ENCODE peak calls at places on chromosomes 5 and 9, in five cellular contexts. K, P, G, E and V are unnamed samples.

GRCh38 chr5:181159286-181160143 is 12.1 kb downstream of the OR2V2 start:
- DNase-seq in K (peak), P (peak), G (peak), E (peak), V (peak)

GRCh38 chr5:13708432-13708831 is 236.1 kb downstream of the DNAH5 start:
- DNase-seq in K (no peak), P (peak), G (no peak), E (no peak), V (no peak)

GRCh38 chr9:134655101-134655500 is 13.5 kb downstream of the COL5A1 start:
- DNase-seq in K (no peak), P (no peak), G (no peak), E (no peak), V (no peak)

GRCh38 chr5:16540421-16540820 is 74.8 kb upstream of the ZNF622 start:
- DNase-seq in K (no peak), P (no peak), G (peak), E (no peak), V (no peak)

GRCh38 chr9:98037362-98037761 is 19.2 kb upstream of the NANS start:
- DNase-seq in K (no peak), P (no peak), G (peak), E (no peak), V (no peak)

GRCh38 chr9:83708515-83709158 is 879 bp upstream of the UBQLN1 start:
- DNase-seq in K (peak), P (no peak), G (peak), E (peak), V (peak)

GRCh38 chr9:13552606-13553215 is 273.2 kb upstream of the MPDZ start:
- DNase-seq in K (no peak), P (no peak), G (no peak), E (no peak), V (no peak)

GRCh38 chr5:81232449-81233079 is 558 bp upstream of the CKMT2 start:
- DNase-seq in K (no peak), P (no peak), G (peak), E (peak), V (no peak)

GRCh38 chr5:172866802-172867748 is 33.0 kb downstream of the ERGIC1 start:
- DNase-seq in K (peak), P (no peak), G (no peak), E (no peak), V (no peak)

GRCh38 chr9:6686396-6686795 is 40.9 kb upstream of the GLDC start:
- DNase-seq in K (peak), P (no peak), G (peak), E (no peak), V (no peak)

GRCh38 chr9:6687180-6687579 is 41.7 kb upstream of the GLDC start:
- DNase-seq in K (no peak), P (no peak), G (no peak), E (no peak), V (no peak)

GRCh38 chr9:6692433-6692832 is 46.9 kb upstream of the GLDC start:
- DNase-seq in K (no peak), P (no peak), G (no peak), E (no peak), V (no peak)

GRCh38 chr9:6692891-6693361 is 47.4 kb upstream of the GLDC start:
- DNase-seq in K (peak), P (no peak), G (no peak), E (no peak), V (no peak)

GRCh38 chr9:6689893-6690634 is 44.5 kb upstream of the GLDC start:
- DNase-seq in K (no peak), P (no peak), G (no peak), E (no peak), V (no peak)
- H3K27ac ChIP-seq in K (no peak), P (no peak), G (no peak), E (no peak), V (no peak)

DNA sequence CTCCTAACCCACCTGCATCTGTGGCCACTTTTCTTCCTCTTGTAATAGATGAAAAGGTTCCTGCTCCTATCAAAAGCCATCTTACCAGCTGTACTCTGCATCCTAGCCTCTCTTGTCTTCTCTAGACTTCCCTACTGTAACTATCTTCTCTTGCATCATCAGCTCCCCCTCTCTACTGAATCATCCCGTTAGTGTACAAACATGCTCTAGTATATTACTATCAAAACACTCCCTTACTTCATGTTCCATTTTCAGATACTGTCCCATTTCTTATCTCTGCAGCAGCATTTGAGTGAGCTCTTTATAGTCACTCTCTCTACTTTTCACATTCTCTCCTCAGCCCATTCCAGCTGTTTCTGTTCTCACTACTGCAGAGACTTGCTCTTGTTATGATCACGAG is 2.8 kb downstream of the SRA1 start:
- DNase-seq in K (no peak), P (peak), G (peak), E (no peak), V (no peak)
- H3K27ac ChIP-seq in K (no peak), P (peak), G (no peak), E (no peak), V (no peak)

DNA sequence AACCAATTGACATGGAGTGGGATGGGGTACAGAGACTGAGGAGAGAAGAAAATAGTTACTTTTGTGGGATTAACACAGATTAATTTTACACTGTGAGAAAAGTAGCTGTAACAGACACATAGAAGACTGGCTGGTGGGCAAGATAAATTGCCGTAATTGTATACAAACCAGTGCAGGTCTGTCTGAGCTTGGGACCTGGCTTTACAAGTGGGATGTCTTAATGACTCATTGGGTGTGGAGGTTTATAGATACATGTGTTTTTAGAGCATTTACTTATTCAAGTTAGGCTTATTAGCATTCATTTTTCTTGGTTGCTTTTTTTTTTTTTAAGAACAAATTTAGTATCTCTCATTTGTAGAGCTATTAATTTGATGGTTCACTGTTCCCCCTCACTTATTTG is 37.5 kb downstream of the SLC44A1 start:
- DNase-seq in K (no peak), P (no peak), G (no peak), E (no peak), V (no peak)
- H3K27ac ChIP-seq in K (no peak), P (no peak), G (no peak), E (no peak), V (peak)

GRCh38 chr9:34087370-34087769 is 38.7 kb upstream of the UBAP2 start:
- DNase-seq in K (no peak), P (no peak), G (no peak), E (no peak), V (no peak)

GRCh38 chr9:34086889-34087288 is 38.2 kb upstream of the UBAP2 start:
- DNase-seq in K (no peak), P (no peak), G (no peak), E (no peak), V (no peak)

GRCh38 chr9:34089311-34089710 is 37.2 kb downstream of the DCAF12 start:
- DNase-seq in K (no peak), P (no peak), G (no peak), E (no peak), V (no peak)

GRCh38 chr9:34084562-34084961 is 35.9 kb upstream of the UBAP2 start:
- DNase-seq in K (no peak), P (no peak), G (peak), E (no peak), V (peak)

DNA sequence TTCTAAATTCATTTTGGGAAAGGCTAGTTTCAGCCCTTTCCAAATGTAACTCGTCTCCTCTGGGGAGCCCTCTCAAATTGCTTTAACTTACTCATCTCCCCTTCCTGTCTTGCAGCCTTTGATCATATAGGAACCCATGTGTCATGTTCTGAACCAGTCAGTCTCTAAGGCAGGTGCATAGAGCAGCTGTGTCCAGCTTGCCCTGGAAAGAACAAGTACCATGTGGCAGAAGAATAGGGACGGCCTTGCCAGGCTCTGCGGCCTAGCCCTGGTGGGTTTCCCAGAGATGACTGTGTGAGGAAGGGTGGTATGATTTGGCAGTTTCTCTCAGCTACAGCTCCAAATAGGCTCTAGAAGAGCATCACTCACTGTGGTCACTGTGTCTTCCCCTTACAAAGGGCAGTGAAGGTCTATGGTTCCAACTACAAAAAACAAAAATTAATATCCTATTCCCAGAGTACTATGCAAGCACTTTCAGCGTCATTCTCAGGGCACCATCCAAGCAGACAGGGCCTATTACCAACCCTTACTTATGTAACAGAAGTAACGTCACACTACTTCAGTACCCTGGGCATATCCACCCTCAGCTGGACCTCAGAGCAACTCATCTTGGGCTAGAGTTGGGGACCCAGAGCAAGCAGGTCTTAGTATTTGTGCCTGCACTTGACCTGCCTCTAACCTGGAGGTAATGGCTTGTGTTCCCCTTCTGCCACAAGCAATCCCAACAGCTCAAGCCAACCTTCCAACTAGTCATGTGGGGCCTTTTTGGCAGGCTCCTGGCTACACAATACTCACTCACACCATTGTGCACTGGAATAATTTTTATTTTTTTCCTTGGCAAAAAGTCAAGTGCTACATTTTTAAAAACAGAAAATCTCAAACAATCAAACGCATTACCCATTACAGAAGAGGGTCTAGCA is 37.2 kb upstream of the UBAP2 start:
- DNase-seq in K (no peak), P (no peak), G (no peak), E (no peak), V (peak)
- H3K27ac ChIP-seq in K (no peak), P (no peak), G (peak), E (no peak), V (peak)